ENCODE peak calls at places on chromosome 16, in ten cellular contexts. One of them, this sample, is unnamed.

GRCh38 chr16:67446968-67447507 is 16.1 kb downstream of the HSD11B2 start:
- DNase-seq in RCC 7860: no peak
- DNase-seq in CD4-positive, alpha-beta memory T cell: no peak
- DNase-seq in NCI-H1092: no peak
- DNase-seq in thoracic aorta: no peak
- DNase-seq in Calu3: no peak
- DNase-seq in left ventricle myocardium inferior: no peak
- DNase-seq in HuH-7: no peak
- DNase-seq in caudate nucleus: no peak
- DNase-seq in effector CD4-positive, alpha-beta T cell: no peak
- DNase-seq in this sample: no peak

GRCh38 chr16:10625595-10626357 is 45.4 kb upstream of the EMP2 start:
- DNase-seq in left ventricle myocardium inferior: no peak
- DNase-seq in effector CD4-positive, alpha-beta T cell: no peak
- DNase-seq in NCI-H1092: no peak
- DNase-seq in thoracic aorta: no peak
- DNase-seq in HuH-7: no peak
- DNase-seq in RCC 7860: no peak
- DNase-seq in Calu3: no peak
- DNase-seq in CD4-positive, alpha-beta memory T cell: no peak
- DNase-seq in caudate nucleus: no peak
- DNase-seq in this sample: peak

GRCh38 chr16:53926209-53926608 is 222.3 kb downstream of the FTO start:
- DNase-seq in effector CD4-positive, alpha-beta T cell: no peak
- DNase-seq in NCI-H1092: no peak
- DNase-seq in caudate nucleus: no peak
- DNase-seq in RCC 7860: no peak
- DNase-seq in CD4-positive, alpha-beta memory T cell: no peak
- DNase-seq in HuH-7: no peak
- DNase-seq in Calu3: no peak
- DNase-seq in thoracic aorta: no peak
- DNase-seq in left ventricle myocardium inferior: no peak
- DNase-seq in this sample: no peak

GRCh38 chr16:1048442-1049112 is 24.0 kb upstream of the SSTR5 start:
- DNase-seq in caudate nucleus: peak
- DNase-seq in HuH-7: peak
- DNase-seq in Calu3: peak
- DNase-seq in thoracic aorta: no peak
- DNase-seq in effector CD4-positive, alpha-beta T cell: no peak
- DNase-seq in CD4-positive, alpha-beta memory T cell: no peak
- DNase-seq in RCC 7860: no peak
- DNase-seq in NCI-H1092: peak
- DNase-seq in left ventricle myocardium inferior: peak
- DNase-seq in this sample: peak

GRCh38 chr16:46857261-46857962 is 26.4 kb upstream of the C16orf87 start:
- DNase-seq in Calu3: peak
- DNase-seq in HuH-7: no peak
- DNase-seq in caudate nucleus: peak
- DNase-seq in CD4-positive, alpha-beta memory T cell: no peak
- DNase-seq in RCC 7860: no peak
- DNase-seq in left ventricle myocardium inferior: no peak
- DNase-seq in NCI-H1092: peak
- DNase-seq in thoracic aorta: no peak
- DNase-seq in effector CD4-positive, alpha-beta T cell: no peak
- DNase-seq in this sample: peak

GRCh38 chr16:20424129-20424866 is 15.0 kb downstream of the ACSM5 start:
- DNase-seq in caudate nucleus: no peak
- DNase-seq in Calu3: no peak
- DNase-seq in thoracic aorta: no peak
- DNase-seq in RCC 7860: no peak
- DNase-seq in NCI-H1092: no peak
- DNase-seq in HuH-7: no peak
- DNase-seq in effector CD4-positive, alpha-beta T cell: no peak
- DNase-seq in CD4-positive, alpha-beta memory T cell: no peak
- DNase-seq in left ventricle myocardium inferior: no peak
- DNase-seq in this sample: no peak

GRCh38 chr16:70151391-70151790 is 22.2 kb upstream of the CLEC18C start:
- DNase-seq in caudate nucleus: no peak
- DNase-seq in left ventricle myocardium inferior: no peak
- DNase-seq in thoracic aorta: no peak
- DNase-seq in CD4-positive, alpha-beta memory T cell: no peak
- DNase-seq in effector CD4-positive, alpha-beta T cell: no peak
- DNase-seq in HuH-7: no peak
- DNase-seq in NCI-H1092: no peak
- DNase-seq in RCC 7860: no peak
- DNase-seq in Calu3: no peak
- DNase-seq in this sample: no peak

GRCh38 chr16:47887496-47887895 is 268.3 kb downstream of the ABCC12 start:
- DNase-seq in NCI-H1092: no peak
- DNase-seq in RCC 7860: peak
- DNase-seq in CD4-positive, alpha-beta memory T cell: no peak
- DNase-seq in caudate nucleus: no peak
- DNase-seq in left ventricle myocardium inferior: no peak
- DNase-seq in effector CD4-positive, alpha-beta T cell: no peak
- DNase-seq in HuH-7: no peak
- DNase-seq in Calu3: no peak
- DNase-seq in thoracic aorta: no peak
- DNase-seq in this sample: peak

GRCh38 chr16:70396209-70396904 is 42.5 kb downstream of the ST3GAL2 start:
- DNase-seq in caudate nucleus: no peak
- DNase-seq in HuH-7: peak
- DNase-seq in NCI-H1092: no peak
- DNase-seq in CD4-positive, alpha-beta memory T cell: no peak
- DNase-seq in thoracic aorta: no peak
- DNase-seq in left ventricle myocardium inferior: no peak
- DNase-seq in effector CD4-positive, alpha-beta T cell: no peak
- DNase-seq in Calu3: no peak
- DNase-seq in RCC 7860: peak
- DNase-seq in this sample: peak

GRCh38 chr16:3274947-3275346 is 8.3 kb upstream of the ZNF263 start:
- DNase-seq in effector CD4-positive, alpha-beta T cell: no peak
- DNase-seq in CD4-positive, alpha-beta memory T cell: no peak
- DNase-seq in HuH-7: no peak
- DNase-seq in Calu3: no peak
- DNase-seq in thoracic aorta: no peak
- DNase-seq in caudate nucleus: no peak
- DNase-seq in RCC 7860: no peak
- DNase-seq in left ventricle myocardium inferior: no peak
- DNase-seq in NCI-H1092: no peak
- DNase-seq in this sample: no peak

GRCh38 chr16:67883146-67883871 is 1.4 kb upstream of the NRN1L start:
- DNase-seq in thoracic aorta: no peak
- DNase-seq in effector CD4-positive, alpha-beta T cell: no peak
- DNase-seq in left ventricle myocardium inferior: no peak
- DNase-seq in RCC 7860: peak
- DNase-seq in Calu3: no peak
- DNase-seq in caudate nucleus: no peak
- DNase-seq in CD4-positive, alpha-beta memory T cell: no peak
- DNase-seq in NCI-H1092: no peak
- DNase-seq in HuH-7: no peak
- DNase-seq in this sample: no peak